ENCODE peak calls at places on chromosome X, in seven cellular contexts. N, L, M, W, U, G and C are unnamed samples.

GRCh38 chrX:43165343-43165920 is 387.5 kb upstream of the PPP1R2C start:
- DNase-seq in N (no peak), L (no peak), M (peak; percentile 17), W (no peak), U (no peak), G (no peak), C (no peak)

GRCh38 chrX:8429692-8430249 is 34.9 kb upstream of the VCX3B start:
- DNase-seq in N (no peak), L (no peak), M (no peak), W (no peak), U (no peak), G (no peak), C (no peak)

GRCh38 chrX:147848009-147848408 is 63.7 kb upstream of the FMR1 start:
- DNase-seq in N (no peak), L (no peak), M (no peak), W (no peak), U (no peak), G (no peak), C (no peak)

GRCh38 chrX:77564824-77565223 is 117.6 kb downstream of the FGF16 start:
- DNase-seq in N (peak; percentile 25), L (no peak), M (no peak), W (no peak), U (peak; percentile 6), G (no peak), C (no peak)

GRCh38 chrX:124226129-124226528 is 106.3 kb upstream of the TEX13D start:
- DNase-seq in N (no peak), L (no peak), M (no peak), W (no peak), U (peak; percentile 63), G (no peak), C (no peak)

GRCh38 chrX:119398974-119399771 is at the start of gene SLC25A43:
- DNase-seq in N (peak; percentile 20), L (peak; percentile 31), M (peak; percentile 58), W (no peak), U (peak; percentile 11), G (peak; percentile 67), C (peak; percentile 42)

GRCh38 chrX:39162322-39162721 is 361.1 kb downstream of the MID1IP1 start:
- DNase-seq in N (no peak), L (peak; percentile 14), M (peak; percentile 12), W (no peak), U (no peak), G (no peak), C (no peak)

GRCh38 chrX:71085900-71086299 is 9.8 kb upstream of the FOXO4 start:
- DNase-seq in N (no peak), L (no peak), M (no peak), W (no peak), U (no peak), G (no peak), C (no peak)

GRCh38 chrX:21375795-21376069 is 1.5 kb downstream of the CNKSR2 start:
- DNase-seq in N (no peak), L (no peak), M (no peak), W (no peak), U (no peak), G (peak; percentile 38), C (no peak)

GRCh38 chrX:103356023-103356798 is at the start of gene TCEAL9:
- DNase-seq in N (peak; percentile 85), L (peak; percentile 42), M (peak; percentile 40), W (no peak), U (peak; percentile 46), G (peak; percentile 47), C (no peak)

GRCh38 chrX:22944945-22945344 is 54.8 kb upstream of the DDX53 start:
- DNase-seq in N (no peak), L (no peak), M (no peak), W (no peak), U (no peak), G (no peak), C (no peak)

GRCh38 chrX:275476-275966 is 5.7 kb upstream of the PLCXD1 start:
- DNase-seq in N (no peak), L (no peak), M (no peak), W (no peak), U (no peak), G (no peak), C (no peak)

GRCh38 chrX:94936722-94937121 is 1262.7 kb downstream of the FAM133A start:
- DNase-seq in N (no peak), L (no peak), M (no peak), W (no peak), U (no peak), G (no peak), C (no peak)

GRCh38 chrX:17078031-17078730 is 131.7 kb downstream of the REPS2 start:
- DNase-seq in N (peak; percentile 33), L (no peak), M (no peak), W (peak; percentile 43), U (peak; percentile 46), G (no peak), C (no peak)

GRCh38 chrX:23503835-23504539 is 163.3 kb upstream of the PRDX4 start:
- DNase-seq in N (peak; percentile 87), L (peak; percentile 68), M (no peak), W (peak; percentile 64), U (peak; percentile 90), G (peak; percentile 51), C (no peak)

GRCh38 chrX:54811301-54811885 is 3.8 kb downstream of the MAGED2 start:
- DNase-seq in N (no peak), L (no peak), M (no peak), W (no peak), U (no peak), G (no peak), C (no peak)

GRCh38 chrX:54812306-54812705 is 4.8 kb downstream of the MAGED2 start:
- DNase-seq in N (no peak), L (no peak), M (no peak), W (no peak), U (no peak), G (no peak), C (no peak)

GRCh38 chrX:54808605-54809483 is 1.3 kb downstream of the MAGED2 start:
- DNase-seq in N (peak; percentile 94), L (peak; percentile 90), M (peak; percentile 97), W (peak; percentile 88), U (peak; percentile 87), G (peak; percentile 89), C (peak; percentile 94)

GRCh38 chrX:54808109-54808604 is 612 bp downstream of the MAGED2 start:
- DNase-seq in N (peak; percentile 19), L (peak; percentile 76), M (no peak), W (peak; percentile 5), U (no peak), G (peak; percentile 36), C (peak; percentile 10)

DNA sequence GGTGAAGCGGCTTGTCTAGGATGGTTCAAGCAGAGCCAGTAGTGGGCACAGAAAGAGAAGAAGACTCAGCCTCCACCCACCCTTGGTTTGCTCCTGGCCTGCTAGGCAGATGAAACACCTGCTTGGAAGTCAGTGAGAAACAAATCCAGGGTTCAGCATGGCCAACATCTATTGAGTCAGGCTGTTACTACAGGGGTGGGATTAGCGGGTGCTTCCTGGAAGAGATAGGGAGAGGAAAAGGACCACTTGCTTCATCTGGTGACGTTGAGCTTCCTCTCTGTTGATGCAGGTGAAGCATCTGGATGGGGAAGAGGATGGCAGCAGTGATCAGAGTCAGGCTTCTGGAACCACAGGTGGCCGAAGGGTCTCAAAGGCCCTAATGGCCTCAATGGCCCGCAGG is 3.0 kb downstream of the MAGED2 start:
- DNase-seq in N (no peak), L (no peak), M (no peak), W (no peak), U (no peak), G (no peak), C (no peak)
- H3K4me3 ChIP-seq in N (peak overlapping the region; percentile 75), L (no peak overlapping the region), M (no peak overlapping the region), W (peak overlapping the region; percentile 65), U (no peak overlapping the region), G (no peak overlapping the region), C (no peak overlapping the region)

DNA sequence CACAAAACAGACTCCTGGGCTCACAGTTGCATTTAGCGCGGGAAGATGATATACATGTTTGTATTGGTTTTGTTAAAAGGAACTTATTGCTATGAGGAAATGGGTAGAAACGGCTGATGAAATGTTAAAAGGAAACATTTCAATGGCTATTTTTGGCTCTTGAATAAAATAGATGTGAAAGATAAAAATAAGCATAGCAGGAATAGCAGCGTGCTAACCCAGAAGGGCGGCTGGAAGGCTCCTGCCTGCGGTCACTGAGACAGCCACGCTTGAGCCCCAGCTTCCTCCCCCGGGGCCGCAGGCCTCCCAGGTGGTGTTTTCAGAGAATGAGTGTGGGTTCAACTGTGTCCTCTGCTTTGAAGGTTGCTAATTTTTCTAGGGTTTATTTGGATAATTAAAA is 35.0 kb upstream of the CLCN4 start:
- DNase-seq in N (no peak), L (no peak), M (peak; percentile 56), W (no peak), U (no peak), G (no peak), C (peak; percentile 88)
- H3K4me3 ChIP-seq in N (no peak overlapping the region), L (no peak overlapping the region), M (no peak overlapping the region), W (no peak overlapping the region), U (no peak overlapping the region), G (no peak overlapping the region), C (peak overlapping the region; percentile 25)

GRCh38 chrX:96405842-96406241 is 278.8 kb upstream of the DIAPH2 start:
- DNase-seq in N (no peak), L (no peak), M (no peak), W (no peak), U (no peak), G (no peak), C (no peak)

GRCh38 chrX:96407981-96408380 is 276.7 kb upstream of the DIAPH2 start:
- DNase-seq in N (no peak), L (no peak), M (no peak), W (no peak), U (no peak), G (no peak), C (no peak)

GRCh38 chrX:96410927-96411326 is 273.7 kb upstream of the DIAPH2 start:
- DNase-seq in N (no peak), L (no peak), M (no peak), W (no peak), U (no peak), G (no peak), C (no peak)

GRCh38 chrX:96407501-96407900 is 277.1 kb upstream of the DIAPH2 start:
- DNase-seq in N (peak; percentile 84), L (no peak), M (no peak), W (no peak), U (no peak), G (peak; percentile 44), C (no peak)

DNA sequence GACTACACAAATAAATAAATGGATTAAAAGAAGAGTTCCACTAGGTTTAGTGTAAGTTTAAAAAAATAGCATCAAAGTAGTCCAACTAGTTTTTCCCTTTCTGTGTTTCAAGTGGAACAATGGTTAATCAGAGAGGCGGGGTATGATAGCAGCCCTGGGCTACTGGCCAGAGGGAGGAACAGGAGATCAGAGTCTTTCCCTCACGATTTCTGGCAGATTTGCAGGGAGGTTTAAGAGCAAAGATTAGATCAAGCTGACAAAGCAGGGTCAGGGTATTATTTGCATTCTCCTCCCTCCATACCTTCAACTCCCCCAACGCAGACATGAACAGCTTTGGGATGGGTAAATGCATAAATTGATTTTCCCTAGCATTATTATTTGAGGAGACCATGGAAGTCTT is 277.6 kb upstream of the DIAPH2 start:
- DNase-seq in N (peak; percentile 61), L (peak; percentile 14), M (no peak), W (no peak), U (no peak), G (peak; percentile 4), C (no peak)
- H3K4me3 ChIP-seq in N (no peak overlapping the region), L (no peak overlapping the region), M (no peak overlapping the region), W (no peak overlapping the region), U (no peak overlapping the region), G (peak overlapping the region; percentile 15), C (no peak overlapping the region)

DNA sequence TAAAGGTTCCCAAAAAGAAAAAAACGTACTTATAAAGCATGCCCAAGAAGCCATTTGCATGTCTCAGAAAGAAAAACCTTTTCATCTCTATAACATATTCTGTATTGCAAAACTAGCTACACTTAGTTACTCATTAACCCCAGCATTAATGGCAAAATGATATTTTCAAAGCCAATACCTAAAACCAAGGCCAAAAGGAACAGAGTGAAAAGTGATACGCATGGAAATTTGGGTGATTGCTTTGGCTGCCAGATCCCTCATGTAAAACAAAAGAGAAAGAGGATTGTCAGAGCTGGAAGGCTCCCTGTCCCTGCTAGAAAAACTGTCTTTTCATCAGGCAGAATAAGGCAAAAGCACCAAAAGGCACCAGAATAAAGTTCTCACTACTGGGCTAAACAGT is 46.8 kb upstream of the RADX start:
- DNase-seq in N (no peak), L (no peak), M (no peak), W (no peak), U (no peak), G (no peak), C (no peak)
- H3K4me3 ChIP-seq in N (no peak overlapping the region), L (no peak overlapping the region), M (no peak overlapping the region), W (no peak overlapping the region), U (no peak overlapping the region), G (no peak overlapping the region), C (no peak overlapping the region)